ENCODE peak calls at places on chromosomes 7 and 10, in five cellular contexts. B, N, U, X and Y are unnamed samples.

GRCh38 chr7:64308019-64308275 is 5.8 kb upstream of the ZNF736 start:
- DNase-seq in X (no peak), B (peak), U (no peak), N (peak), Y (no peak)

GRCh38 chr10:13536674-13537366 is 8.0 kb upstream of the BEND7 start:
- DNase-seq in U (peak), N (no peak), B (peak), X (peak), Y (peak)

GRCh38 chr7:74093671-74094223 is 10.1 kb downstream of the LIMK1 start:
- DNase-seq in B (no peak), N (peak), U (peak), X (no peak), Y (no peak)

GRCh38 chr10:19119191-19119590 is 70.6 kb downstream of the MALRD1 start:
- DNase-seq in N (no peak), U (no peak), X (no peak), B (no peak), Y (no peak)

GRCh38 chr10:72834183-72834825 is 59.2 kb upstream of the OIT3 start:
- DNase-seq in X (peak), U (peak), N (peak), B (peak), Y (peak)

GRCh38 chr7:1864126-1864940 is 194.3 kb downstream of the ELFN1 start:
- DNase-seq in N (no peak), B (no peak), X (no peak), U (no peak), Y (no peak)

GRCh38 chr7:129678606-129679005 is 67.1 kb downstream of the NRF1 start:
- DNase-seq in X (no peak), N (no peak), U (no peak), B (no peak), Y (no peak)

GRCh38 chr7:30702200-30702599 is 19.9 kb upstream of the CRHR2 start:
- DNase-seq in U (no peak), X (no peak), B (peak), N (no peak), Y (no peak)

GRCh38 chr10:37680243-37680683 is 177.1 kb downstream of the ZNF248 start:
- DNase-seq in U (no peak), N (no peak), B (no peak), X (no peak), Y (no peak)

GRCh38 chr7:69847921-69848612 is 249.8 kb downstream of the AUTS2 start:
- DNase-seq in U (no peak), X (no peak), B (no peak), N (no peak), Y (no peak)

GRCh38 chr7:875051-875450 is 1.3 kb upstream of the GET4 start:
- DNase-seq in X (no peak), B (no peak), N (no peak), U (no peak), Y (no peak)

GRCh38 chr7:105759670-105760548 is 116.5 kb downstream of the ATXN7L1 start:
- DNase-seq in U (peak), N (peak), X (peak), B (no peak), Y (peak)

GRCh38 chr10:68074404-68074774 is 694 bp downstream of the HERC4 start:
- DNase-seq in U (no peak), N (no peak), X (no peak), B (no peak), Y (no peak)

GRCh38 chr7:92057375-92057774 is 76.9 kb downstream of the CYP51A1 start:
- DNase-seq in N (no peak), B (no peak), X (no peak), U (peak), Y (no peak)

GRCh38 chr10:124799196-124799595 is 2.4 kb upstream of the ABRAXAS2 start:
- DNase-seq in N (no peak), B (no peak), X (no peak), U (no peak), Y (no peak)

GRCh38 chr10:131318791-131319190 is 7.3 kb upstream of the TCERG1L start:
- DNase-seq in B (no peak), N (no peak), U (no peak), X (no peak), Y (no peak)

GRCh38 chr10:124477614-124478363 is 16.2 kb downstream of the LHPP start:
- DNase-seq in X (no peak), U (no peak), B (no peak), N (no peak), Y (no peak)

GRCh38 chr7:42550706-42551470 is 313.9 kb upstream of the GLI3 start:
- DNase-seq in B (no peak), X (no peak), U (no peak), N (no peak), Y (peak)

GRCh38 chr7:24463474-24463873 is 109.8 kb upstream of the PALS2 start:
- DNase-seq in U (no peak), B (no peak), X (no peak), N (no peak), Y (no peak)

GRCh38 chr7:143362126-143362961 is at the start of gene FAM131B:
- DNase-seq in U (no peak), X (no peak), N (no peak), B (peak), Y (peak)

GRCh38 chr10:58048936-58049335 is 218.8 kb downstream of the IPMK start:
- DNase-seq in N (no peak), U (no peak), B (no peak), X (no peak), Y (no peak)

GRCh38 chr10:36096571-36096970 is 454.5 kb upstream of the FZD8 start:
- DNase-seq in U (no peak), B (no peak), X (no peak), N (no peak), Y (peak)

GRCh38 chr10:77179015-77179695 is 458.5 kb downstream of the KCNMA1 start:
- DNase-seq in B (no peak), U (peak), N (peak), X (peak), Y (peak)

GRCh38 chr10:110408203-110408871 is 89.4 kb upstream of the DUSP5 start:
- DNase-seq in U (peak), N (no peak), B (no peak), X (no peak), Y (peak)

GRCh38 chr7:110317699-110318265 is 773.1 kb upstream of the LRRN3 start:
- DNase-seq in N (no peak), U (no peak), X (no peak), B (no peak), Y (no peak)

GRCh38 chr10:70674560-70675495 is 2.5 kb downstream of the ADAMTS14 start:
- DNase-seq in N (no peak), U (no peak), X (no peak), B (no peak), Y (no peak)

GRCh38 chr10:111034598-111035310 is 42.1 kb upstream of the ADRA2A start:
- DNase-seq in U (no peak), B (no peak), X (no peak), N (no peak), Y (peak)

GRCh38 chr10:29141761-29142160 is 147.1 kb upstream of the LYZL1 start:
- DNase-seq in U (peak), X (no peak), N (no peak), B (no peak), Y (peak)

GRCh38 chr10:31698169-31698890 is 230.3 kb downstream of the ARHGAP12 start:
- DNase-seq in U (no peak), B (no peak), N (no peak), X (no peak), Y (peak)

GRCh38 chr10:65377687-65378086 is 1548.1 kb upstream of the LRRTM3 start:
- DNase-seq in U (peak), N (no peak), X (no peak), B (no peak), Y (no peak)

GRCh38 chr10:115977855-115978254 is 295.2 kb downstream of the GFRA1 start:
- DNase-seq in B (no peak), N (no peak), X (no peak), U (no peak), Y (no peak)

GRCh38 chr7:64999165-65000004 is 7.1 kb downstream of the ERV3-1 start:
- DNase-seq in B (no peak), X (no peak), N (no peak), U (peak), Y (peak)

GRCh38 chr10:93716771-93717170 is 14.4 kb upstream of the FRA10AC1 start:
- DNase-seq in X (no peak), N (no peak), B (no peak), U (no peak), Y (no peak)

GRCh38 chr10:50396491-50397311 is 145.4 kb upstream of the ASAH2 start:
- DNase-seq in X (no peak), B (no peak), U (no peak), N (no peak), Y (peak)

GRCh38 chr10:115895196-115895595 is 377.8 kb downstream of the GFRA1 start:
- DNase-seq in B (no peak), X (no peak), U (no peak), N (no peak), Y (no peak)

GRCh38 chr10:14665865-14666857 is 108.5 kb downstream of the FAM107B start:
- DNase-seq in X (no peak), U (no peak), B (no peak), N (no peak), Y (no peak)

GRCh38 chr10:36515313-36515712 is 610.1 kb upstream of the ANKRD30A start:
- DNase-seq in B (no peak), U (no peak), N (no peak), X (no peak), Y (no peak)

GRCh38 chr7:138023618-138024333 is 21.9 kb upstream of the CREB3L2 start:
- DNase-seq in B (no peak), U (no peak), X (no peak), N (no peak), Y (no peak)
- H3K4me3 ChIP-seq in B (no peak), U (no peak), X (no peak), N (no peak), Y (no peak)

DNA sequence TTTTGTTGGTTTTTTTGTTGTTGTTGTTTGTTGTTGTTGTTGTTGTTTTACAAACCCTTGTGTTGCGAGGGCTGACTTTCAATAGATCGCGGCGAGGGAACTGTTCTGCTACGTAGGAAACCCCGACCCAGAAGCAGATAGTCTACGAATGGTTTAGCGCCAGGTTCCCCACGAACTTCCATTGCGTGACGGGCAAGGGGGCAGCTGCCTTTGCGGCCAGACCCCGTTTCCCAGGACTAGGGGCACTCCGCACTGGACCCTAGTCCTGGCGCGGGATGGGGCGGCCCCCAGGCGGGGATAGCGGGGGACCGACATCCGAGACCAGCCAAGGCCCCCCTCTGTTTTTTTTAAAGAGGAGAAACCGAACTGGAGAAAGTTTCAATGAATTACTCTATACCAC is 119.6 kb downstream of the LRRTM3 start:
- DNase-seq in B (no peak), X (no peak), U (no peak), N (no peak), Y (no peak)
- H3K4me3 ChIP-seq in B (no peak), X (no peak), U (no peak), N (no peak), Y (no peak)

GRCh38 chr7:132666076-132666775 is 90.0 kb upstream of the PLXNA4 start:
- DNase-seq in B (peak), U (no peak), X (no peak), N (no peak), Y (no peak)
- H3K4me3 ChIP-seq in B (no peak), U (no peak), X (no peak), N (no peak), Y (peak)

GRCh38 chr7:43869898-43870240 is 552 bp upstream of the MRPS24 start:
- DNase-seq in X (peak), B (no peak), N (peak), U (peak), Y (peak)

GRCh38 chr7:43871064-43871463 is 1.7 kb upstream of the MRPS24 start:
- DNase-seq in B (no peak), N (no peak), X (no peak), U (no peak), Y (no peak)

GRCh38 chr7:43868681-43869017 is 668 bp downstream of the MRPS24 start:
- DNase-seq in X (no peak), N (no peak), U (no peak), B (no peak), Y (peak)

GRCh38 chr7:43869018-43869897 is at the start of gene MRPS24:
- DNase-seq in U (peak), N (peak), B (peak), X (peak), Y (peak)

GRCh38 chr7:43870316-43870715 is 999 bp upstream of the MRPS24 start:
- DNase-seq in N (no peak), U (no peak), B (no peak), X (no peak), Y (no peak)
- H3K4me3 ChIP-seq in N (no peak), U (peak), B (no peak), X (no peak), Y (peak)

DNA sequence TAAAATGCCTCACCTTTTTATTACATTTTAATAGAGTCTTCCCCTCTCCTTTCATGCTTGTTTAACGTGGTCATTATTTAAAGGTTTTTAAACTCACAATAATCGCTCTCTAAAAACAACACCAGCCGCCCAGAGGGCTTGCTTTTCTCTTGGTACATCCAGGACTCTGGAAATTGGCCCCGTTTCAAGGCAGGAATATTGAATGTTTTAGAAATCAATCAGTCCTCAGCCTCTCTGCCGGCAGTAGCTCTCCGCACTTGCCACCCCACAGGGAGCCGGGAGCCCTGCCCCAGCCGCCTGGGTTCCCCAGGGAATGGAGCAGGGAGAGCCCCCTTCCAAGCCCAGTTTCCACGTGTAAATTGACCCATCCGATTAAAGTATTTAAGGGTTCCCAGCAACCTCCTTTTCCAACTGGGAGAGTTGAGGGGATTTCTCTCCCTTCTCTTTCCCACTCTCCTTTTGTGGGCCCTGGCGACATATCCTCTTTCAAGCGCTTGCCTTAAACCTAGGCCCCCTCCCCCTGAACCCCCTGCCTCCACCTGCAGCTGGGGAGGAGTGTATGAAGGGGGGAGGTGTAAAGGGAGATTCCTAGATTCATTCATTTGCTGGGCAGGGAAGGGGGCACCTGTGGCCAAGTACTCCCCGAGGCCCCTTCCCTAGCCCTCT is 1.9 kb downstream of the FGF8 start:
- DNase-seq in N (no peak), U (no peak), X (no peak), B (no peak), Y (no peak)
- H3K4me3 ChIP-seq in N (no peak), U (no peak), X (no peak), B (no peak), Y (no peak)

DNA sequence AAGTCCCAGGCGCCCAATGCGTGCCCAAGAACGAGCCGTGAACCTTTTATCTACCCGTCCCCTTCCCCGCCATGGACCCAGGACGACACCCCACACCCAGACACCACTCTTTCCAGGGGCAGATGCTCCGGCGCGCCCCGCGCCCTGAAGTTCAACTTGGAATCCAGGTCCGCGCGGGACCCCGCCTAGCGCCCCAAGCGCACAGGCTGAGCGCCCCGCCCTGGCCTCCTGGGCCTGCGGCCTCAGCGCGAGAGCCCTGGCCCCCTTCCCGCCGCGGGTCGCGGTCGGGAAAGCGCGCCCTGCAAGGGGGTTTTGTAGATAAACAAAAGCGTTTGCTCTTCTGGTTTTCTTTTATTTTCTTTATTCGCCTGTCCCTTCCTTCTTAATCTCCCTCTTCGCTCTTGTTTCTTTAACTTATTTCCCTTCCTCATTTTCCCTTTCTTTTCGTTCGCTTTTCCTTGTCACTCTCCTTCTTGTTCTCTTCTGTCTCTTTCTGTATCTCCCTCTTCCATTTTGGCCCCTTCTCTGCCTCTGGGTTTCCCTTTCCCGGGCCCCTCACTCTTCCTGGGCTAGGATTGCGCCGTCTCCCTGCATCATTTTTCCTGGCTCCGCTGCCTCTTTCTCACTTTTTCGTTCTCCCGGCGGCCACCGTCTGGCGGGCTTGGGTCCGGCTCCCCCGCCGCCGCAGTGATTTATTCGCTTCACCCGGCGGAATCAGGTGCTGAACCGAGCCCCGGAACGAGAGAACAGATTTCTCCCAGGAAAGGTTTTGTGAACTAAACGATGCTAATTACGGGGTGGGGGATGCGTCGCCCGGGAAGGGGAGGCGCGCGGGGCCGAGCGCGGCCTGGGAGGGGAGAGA is 15.3 kb upstream of the PAX2 start:
- DNase-seq in B (no peak), N (no peak), X (peak), U (no peak), Y (no peak)
- H3K4me3 ChIP-seq in B (no peak), N (peak), X (peak), U (no peak), Y (no peak)

DNA sequence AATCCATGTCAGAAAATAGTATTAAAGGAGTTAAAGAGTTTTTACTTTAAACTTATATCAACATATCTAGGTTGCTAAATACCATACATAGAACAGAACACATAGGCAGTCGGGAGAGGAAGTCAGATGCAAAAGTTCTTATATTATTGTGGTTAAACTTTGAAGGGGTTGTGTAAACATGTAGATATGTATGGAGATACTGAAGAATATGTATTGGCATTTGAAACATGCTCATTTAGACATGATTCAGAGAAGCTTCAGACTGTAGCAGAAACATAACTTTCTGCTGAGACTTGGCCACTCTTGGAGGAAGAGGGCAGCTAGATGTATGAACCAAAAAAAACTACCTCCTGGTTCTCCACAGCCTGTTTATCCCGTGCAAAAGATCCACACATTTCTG is 103.5 kb upstream of the FERD3L start:
- DNase-seq in U (no peak), X (no peak), N (no peak), B (no peak), Y (peak)
- H3K4me3 ChIP-seq in U (no peak), X (no peak), N (no peak), B (no peak), Y (no peak)

DNA sequence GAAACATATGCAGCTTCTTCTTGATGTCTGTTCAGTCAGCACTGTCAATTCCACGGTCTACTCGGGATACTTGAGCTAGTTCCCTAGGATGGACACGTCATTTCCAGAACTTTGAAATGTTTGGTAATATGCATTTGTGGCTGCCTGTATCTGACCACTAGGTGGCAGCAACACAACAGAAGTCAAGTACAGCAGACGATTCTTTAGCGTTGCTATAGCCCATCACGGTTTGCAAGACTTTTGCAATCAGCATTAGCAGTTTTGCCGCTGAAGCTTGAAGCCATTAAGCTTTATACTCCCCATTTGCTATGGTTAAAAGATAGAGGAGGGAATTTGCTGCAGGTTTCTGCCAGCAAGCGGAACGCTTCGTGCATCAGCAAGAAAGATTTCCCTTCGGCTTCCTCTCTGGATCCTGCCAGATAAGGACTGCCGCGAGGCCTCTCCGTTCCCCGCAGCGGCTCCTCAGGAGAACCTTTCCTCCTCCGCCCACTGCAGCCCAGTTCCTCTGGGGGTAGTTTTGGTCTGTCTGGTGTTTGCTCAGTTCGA is 63.5 kb downstream of the ABCC2 start:
- DNase-seq in B (peak), N (peak), U (peak), X (peak), Y (peak)
- H3K4me3 ChIP-seq in B (no peak), N (no peak), U (no peak), X (no peak), Y (peak)

GRCh38 chr10:97001183-97001991 is 169.3 kb downstream of the LCOR start:
- DNase-seq in X (no peak), U (no peak), N (no peak), B (no peak), Y (no peak)
- H3K4me3 ChIP-seq in X (no peak), U (no peak), N (no peak), B (no peak), Y (no peak)

GRCh38 chr7:2894118-2894940 is 50.2 kb upstream of the GNA12 start:
- DNase-seq in X (no peak), N (no peak), B (peak), U (no peak), Y (no peak)
- H3K4me3 ChIP-seq in X (no peak), N (no peak), B (no peak), U (no peak), Y (no peak)